ENCODE peak calls at places on chromosomes 1 and 21, in seven cellular contexts. One of them, this sample, is unnamed.
A peak's percentile ranks its signal among the peaks of the same experiment; 100 is the strongest.

GRCh38 chr1:49060766-49061165 is 284.1 kb upstream of the BEND5 start:
- DNase-seq in stimulated activated CD4-positive, alpha-beta T cell treated with anti-CD3 and anti-CD28 coated beads, Interleukin-4, amount 100 ng/mL, for 48 hours: no peak
- DNase-seq in NAMALWA: no peak
- DNase-seq in T-helper 1 cell: no peak
- DNase-seq in breast epithelium: no peak
- DNase-seq in HFFc6: no peak
- DNase-seq in T-helper 9 cell: no peak
- DNase-seq in this sample: no peak

GRCh38 chr1:109283748-109284600 is 1.0 kb upstream of the PSRC1 start:
- DNase-seq in stimulated activated CD4-positive, alpha-beta T cell treated with anti-CD3 and anti-CD28 coated beads, Interleukin-4, amount 100 ng/mL, for 48 hours: no peak
- DNase-seq in NAMALWA: no peak
- DNase-seq in T-helper 1 cell: no peak
- DNase-seq in breast epithelium: no peak
- DNase-seq in HFFc6: no peak
- DNase-seq in T-helper 9 cell: no peak
- DNase-seq in this sample: no peak

GRCh38 chr1:2808831-2809605 is 7.5 kb upstream of the TTC34 start:
- DNase-seq in stimulated activated CD4-positive, alpha-beta T cell treated with anti-CD3 and anti-CD28 coated beads, Interleukin-4, amount 100 ng/mL, for 48 hours: no peak
- DNase-seq in NAMALWA: no peak
- DNase-seq in T-helper 1 cell: no peak
- DNase-seq in breast epithelium: no peak
- DNase-seq in HFFc6: no peak
- DNase-seq in T-helper 9 cell: no peak
- DNase-seq in this sample: no peak

GRCh38 chr1:3702990-3703728 is 49.1 kb upstream of the CCDC27 start:
- DNase-seq in stimulated activated CD4-positive, alpha-beta T cell treated with anti-CD3 and anti-CD28 coated beads, Interleukin-4, amount 100 ng/mL, for 48 hours: no peak
- DNase-seq in NAMALWA: no peak
- DNase-seq in T-helper 1 cell: no peak
- DNase-seq in breast epithelium: peak; percentile 73
- DNase-seq in HFFc6: peak; percentile 40
- DNase-seq in T-helper 9 cell: no peak
- DNase-seq in this sample: no peak

GRCh38 chr1:3712573-3713535 is 39.4 kb upstream of the CCDC27 start:
- DNase-seq in stimulated activated CD4-positive, alpha-beta T cell treated with anti-CD3 and anti-CD28 coated beads, Interleukin-4, amount 100 ng/mL, for 48 hours: no peak
- DNase-seq in NAMALWA: no peak
- DNase-seq in T-helper 1 cell: no peak
- DNase-seq in breast epithelium: no peak
- DNase-seq in HFFc6: no peak
- DNase-seq in T-helper 9 cell: no peak
- DNase-seq in this sample: no peak

GRCh38 chr21:39715804-39716397 is 29.1 kb upstream of the IGSF5 start:
- DNase-seq in stimulated activated CD4-positive, alpha-beta T cell treated with anti-CD3 and anti-CD28 coated beads, Interleukin-4, amount 100 ng/mL, for 48 hours: peak; percentile 28
- DNase-seq in NAMALWA: peak; percentile 64
- DNase-seq in T-helper 1 cell: peak; percentile 2
- DNase-seq in breast epithelium: peak; percentile 30
- DNase-seq in HFFc6: peak; percentile 9
- DNase-seq in T-helper 9 cell: peak; percentile 4
- DNase-seq in this sample: no peak

GRCh38 chr1:6367381-6368007 is 26.1 kb downstream of the ACOT7 start:
- DNase-seq in stimulated activated CD4-positive, alpha-beta T cell treated with anti-CD3 and anti-CD28 coated beads, Interleukin-4, amount 100 ng/mL, for 48 hours: no peak
- DNase-seq in NAMALWA: no peak
- DNase-seq in T-helper 1 cell: no peak
- DNase-seq in breast epithelium: peak; percentile 62
- DNase-seq in HFFc6: no peak
- DNase-seq in T-helper 9 cell: no peak
- DNase-seq in this sample: no peak

GRCh38 chr21:42320791-42321190 is 5.6 kb upstream of the TFF3 start:
- DNase-seq in stimulated activated CD4-positive, alpha-beta T cell treated with anti-CD3 and anti-CD28 coated beads, Interleukin-4, amount 100 ng/mL, for 48 hours: no peak
- DNase-seq in NAMALWA: no peak
- DNase-seq in T-helper 1 cell: no peak
- DNase-seq in breast epithelium: no peak
- DNase-seq in HFFc6: no peak
- DNase-seq in T-helper 9 cell: no peak
- DNase-seq in this sample: no peak

GRCh38 chr1:184810735-184811316 is 56.2 kb upstream of the EDEM3 start:
- DNase-seq in stimulated activated CD4-positive, alpha-beta T cell treated with anti-CD3 and anti-CD28 coated beads, Interleukin-4, amount 100 ng/mL, for 48 hours: no peak
- DNase-seq in NAMALWA: no peak
- DNase-seq in T-helper 1 cell: no peak
- DNase-seq in breast epithelium: no peak
- DNase-seq in HFFc6: no peak
- DNase-seq in T-helper 9 cell: no peak
- DNase-seq in this sample: no peak

GRCh38 chr1:184507165-184507564 is 120.3 kb downstream of the C1orf21 start:
- DNase-seq in stimulated activated CD4-positive, alpha-beta T cell treated with anti-CD3 and anti-CD28 coated beads, Interleukin-4, amount 100 ng/mL, for 48 hours: no peak
- DNase-seq in NAMALWA: no peak
- DNase-seq in T-helper 1 cell: no peak
- DNase-seq in breast epithelium: no peak
- DNase-seq in HFFc6: no peak
- DNase-seq in T-helper 9 cell: no peak
- DNase-seq in this sample: no peak

GRCh38 chr1:24558902-24559791 is 3.3 kb downstream of the NCMAP start:
- DNase-seq in stimulated activated CD4-positive, alpha-beta T cell treated with anti-CD3 and anti-CD28 coated beads, Interleukin-4, amount 100 ng/mL, for 48 hours: no peak
- DNase-seq in NAMALWA: no peak
- DNase-seq in T-helper 1 cell: no peak
- DNase-seq in breast epithelium: peak; percentile 74
- DNase-seq in HFFc6: peak; percentile 52
- DNase-seq in T-helper 9 cell: no peak
- DNase-seq in this sample: no peak

GRCh38 chr1:107272321-107272720 is 131.5 kb downstream of the NTNG1 start:
- DNase-seq in stimulated activated CD4-positive, alpha-beta T cell treated with anti-CD3 and anti-CD28 coated beads, Interleukin-4, amount 100 ng/mL, for 48 hours: no peak
- DNase-seq in NAMALWA: no peak
- DNase-seq in T-helper 1 cell: no peak
- DNase-seq in breast epithelium: no peak
- DNase-seq in HFFc6: no peak
- DNase-seq in T-helper 9 cell: no peak
- DNase-seq in this sample: no peak

GRCh38 chr1:25971044-25971881 is 26.6 kb downstream of the PAFAH2 start:
- DNase-seq in stimulated activated CD4-positive, alpha-beta T cell treated with anti-CD3 and anti-CD28 coated beads, Interleukin-4, amount 100 ng/mL, for 48 hours: no peak
- DNase-seq in NAMALWA: peak; percentile 81
- DNase-seq in T-helper 1 cell: no peak
- DNase-seq in breast epithelium: no peak
- DNase-seq in HFFc6: no peak
- DNase-seq in T-helper 9 cell: no peak
- DNase-seq in this sample: no peak

GRCh38 chr1:226882631-226883409 is 12.4 kb downstream of the PSEN2 start:
- DNase-seq in stimulated activated CD4-positive, alpha-beta T cell treated with anti-CD3 and anti-CD28 coated beads, Interleukin-4, amount 100 ng/mL, for 48 hours: peak; percentile 11
- DNase-seq in NAMALWA: peak; percentile 77
- DNase-seq in T-helper 1 cell: no peak
- DNase-seq in breast epithelium: no peak
- DNase-seq in HFFc6: peak; percentile 57
- DNase-seq in T-helper 9 cell: no peak
- DNase-seq in this sample: no peak